ENCODE peak calls at places on chromosomes 1 and 21, in nine cellular contexts. A is GDM1, V is fibroblast of the conjunctiva, T is nucleus accumbens, N is ELF-1, O is tibial artery, X is T-helper 2 cell, R is bronchial epithelial cell, Z is NCI-H82. Y is an unnamed sample.

GRCh38 chr1:211126622-211127021 is 7.3 kb downstream of the KCNH1 start:
- DNase-seq in A (no peak), V (no peak), T (no peak), N (no peak), O (no peak), X (no peak), R (no peak), Z (no peak), Y (no peak)

GRCh38 chr1:74753104-74753503 is 20.2 kb downstream of the TYW3 start:
- DNase-seq in A (no peak), V (no peak), T (no peak), N (no peak), O (no peak), X (no peak), R (no peak), Z (no peak), Y (no peak)

GRCh38 chr1:68346192-68346808 is 103.5 kb downstream of the RPE65 start:
- DNase-seq in A (no peak), V (no peak), T (no peak), N (peak; percentile 46), O (no peak), X (no peak), R (peak; percentile 39), Z (peak; percentile 45), Y (no peak)

GRCh38 chr1:227449727-227450420 is 113.5 kb upstream of the ZNF678 start:
- DNase-seq in A (no peak), V (no peak), T (no peak), N (no peak), O (no peak), X (no peak), R (no peak), Z (no peak), Y (no peak)

GRCh38 chr1:65231718-65232330 is 77.5 kb upstream of the DNAJC6 start:
- DNase-seq in A (no peak), V (no peak), T (no peak), N (no peak), O (no peak), X (no peak), R (no peak), Z (no peak), Y (no peak)

GRCh38 chr21:37792046-37792445 is 124.2 kb downstream of the KCNJ6 start:
- DNase-seq in A (no peak), V (no peak), T (no peak), N (no peak), O (no peak), X (no peak), R (no peak), Z (no peak), Y (no peak)

GRCh38 chr1:66476774-66477173 is 57.2 kb upstream of the SGIP1 start:
- DNase-seq in A (no peak), V (no peak), T (no peak), N (no peak), O (no peak), X (no peak), R (no peak), Z (no peak), Y (no peak)

GRCh38 chr1:201450721-201451291 is 18.2 kb downstream of the PHLDA3 start:
- DNase-seq in A (peak; percentile 51), V (peak; percentile 55), T (peak; percentile 82), N (no peak), O (peak; percentile 68), X (no peak), R (no peak), Z (peak; percentile 71), Y (peak; percentile 18)

GRCh38 chr1:26066857-26067256 is 573 bp downstream of the TRIM63 start:
- DNase-seq in A (no peak), V (no peak), T (no peak), N (peak; percentile 68), O (no peak), X (no peak), R (no peak), Z (no peak), Y (no peak)

GRCh38 chr1:210584439-210585113 is 255.9 kb downstream of the HHAT start:
- DNase-seq in A (peak; percentile 71), V (peak; percentile 51), T (peak; percentile 86), N (peak; percentile 86), O (peak; percentile 67), X (peak; percentile 51), R (peak; percentile 67), Z (peak; percentile 100), Y (peak; percentile 74)

GRCh38 chr1:8740034-8740449 is 77.4 kb downstream of the RERE start:
- DNase-seq in A (no peak), V (peak; percentile 47), T (no peak), N (no peak), O (no peak), X (no peak), R (peak; percentile 90), Z (no peak), Y (no peak)

GRCh38 chr1:14887936-14888335 is 265.6 kb upstream of the TMEM51 start:
- DNase-seq in A (no peak), V (no peak), T (no peak), N (no peak), O (no peak), X (no peak), R (no peak), Z (no peak), Y (no peak)

GRCh38 chr1:212727386-212728181 is 27.9 kb upstream of the BATF3 start:
- DNase-seq in A (no peak), V (no peak), T (no peak), N (no peak), O (no peak), X (no peak), R (no peak), Z (no peak), Y (no peak)

GRCh38 chr1:206729507-206729906 is 41.1 kb upstream of the IL19 start:
- DNase-seq in A (no peak), V (no peak), T (no peak), N (no peak), O (no peak), X (no peak), R (no peak), Z (no peak), Y (no peak)

GRCh38 chr1:154213274-154213673 is 7.1 kb upstream of the CFAP141 start:
- DNase-seq in A (no peak), V (no peak), T (no peak), N (no peak), O (no peak), X (no peak), R (peak; percentile 87), Z (no peak), Y (no peak)

GRCh38 chr1:44442791-44443190 is 37.7 kb downstream of the RNF220 start:
- DNase-seq in A (no peak), V (no peak), T (no peak), N (no peak), O (no peak), X (no peak), R (no peak), Z (no peak), Y (no peak)

GRCh38 chr21:41768371-41769042 is 1.7 kb upstream of the RIPK4 start:
- DNase-seq in A (no peak), V (no peak), T (no peak), N (peak; percentile 90), O (no peak), X (no peak), R (peak; percentile 92), Z (peak; percentile 61), Y (peak; percentile 26)

GRCh38 chr1:113980120-113980519 is 846 bp downstream of the OLFML3 start:
- DNase-seq in A (no peak), V (peak; percentile 34), T (no peak), N (no peak), O (peak; percentile 58), X (no peak), R (no peak), Z (peak; percentile 73), Y (no peak)

GRCh38 chr1:10211805-10212405 is 1.5 kb downstream of the KIF1B start:
- DNase-seq in A (no peak), V (no peak), T (peak; percentile 56), N (no peak), O (no peak), X (no peak), R (peak; percentile 58), Z (peak; percentile 66), Y (no peak)

GRCh38 chr21:41869771-41870170 is 9.4 kb downstream of the PRDM15 start:
- DNase-seq in A (no peak), V (no peak), T (no peak), N (no peak), O (no peak), X (no peak), R (no peak), Z (no peak), Y (no peak)

GRCh38 chr1:45275054-45275453 is 51.6 kb upstream of the HPDL start:
- DNase-seq in A (no peak), V (no peak), T (no peak), N (no peak), O (no peak), X (no peak), R (no peak), Z (no peak), Y (no peak)

GRCh38 chr1:60573726-60574409 is 500.3 kb upstream of the C1orf87 start:
- DNase-seq in A (no peak), V (peak; percentile 49), T (no peak), N (no peak), O (no peak), X (no peak), R (peak; percentile 96), Z (no peak), Y (no peak)

GRCh38 chr1:23533288-23534130 is 2.5 kb upstream of the E2F2 start:
- DNase-seq in A (no peak), V (no peak), T (no peak), N (no peak), O (no peak), X (no peak), R (peak; percentile 27), Z (peak; percentile 28), Y (no peak)

GRCh38 chr1:24391882-24392603 is 21.5 kb downstream of the STPG1 start:
- DNase-seq in A (peak; percentile 28), V (no peak), T (peak; percentile 7), N (peak; percentile 94), O (peak; percentile 37), X (peak; percentile 60), R (peak; percentile 59), Z (peak; percentile 93), Y (peak; percentile 63)

GRCh38 chr21:26842976-26843911 is 2.0 kb downstream of the ADAMTS1 start:
- DNase-seq in A (no peak), V (peak; percentile 97), T (peak; percentile 78), N (peak; percentile 89), O (peak; percentile 94), X (no peak), R (peak; percentile 89), Z (peak; percentile 23), Y (peak; percentile 21)

GRCh38 chr1:166117776-166118175 is 49.0 kb downstream of the FAM78B start:
- DNase-seq in A (no peak), V (no peak), T (no peak), N (no peak), O (no peak), X (no peak), R (no peak), Z (no peak), Y (no peak)

GRCh38 chr1:2948001-2948750 is 73.1 kb upstream of the ACTRT2 start:
- DNase-seq in A (no peak), V (no peak), T (no peak), N (no peak), O (no peak), X (no peak), R (no peak), Z (no peak), Y (no peak)

GRCh38 chr1:30058966-30059365 is 664.4 kb downstream of the MATN1 start:
- DNase-seq in A (no peak), V (peak; percentile 65), T (no peak), N (peak; percentile 27), O (no peak), X (no peak), R (peak; percentile 89), Z (no peak), Y (no peak)

GRCh38 chr21:32772281-32773047 is 909 bp upstream of the PAXBP1 start:
- DNase-seq in A (no peak), V (no peak), T (no peak), N (peak; percentile 7), O (no peak), X (peak; percentile 54), R (peak; percentile 35), Z (peak; percentile 41), Y (peak; percentile 73)

GRCh38 chr1:209653915-209654351 is 1.7 kb upstream of the LAMB3 start:
- DNase-seq in A (no peak), V (no peak), T (no peak), N (no peak), O (no peak), X (no peak), R (peak; percentile 95), Z (no peak), Y (no peak)

GRCh38 chr21:35827004-35827403 is 233.3 kb downstream of the SETD4 start:
- DNase-seq in A (no peak), V (no peak), T (no peak), N (no peak), O (no peak), X (no peak), R (no peak), Z (no peak), Y (no peak)

Y was measured in activated naive CD8-positive, alpha-beta T cell treated with anti-CD3 and anti-CD28 coated beads for 36 hours.